ENCODE peak calls at places on chromosomes 5 and 9, in nine cellular contexts. One of them, this sample, is unnamed.

GRCh38 chr5:178548751-178549150 is 41.4 kb downstream of the COL23A1 start:
- DNase-seq in Peyer's patch: no peak
- DNase-seq in tibial nerve: no peak
- DNase-seq in heart left ventricle: no peak
- DNase-seq in IMR-90: no peak
- DNase-seq in upper lobe of right lung: no peak
- DNase-seq in body of pancreas: no peak
- DNase-seq in AG04450: no peak
- DNase-seq in OCI-LY7: no peak
- DNase-seq in this sample: no peak

GRCh38 chr5:178196986-178197385 is 7.3 kb upstream of the HNRNPAB start:
- DNase-seq in AG04450: no peak
- DNase-seq in heart left ventricle: no peak
- DNase-seq in OCI-LY7: no peak
- DNase-seq in tibial nerve: no peak
- DNase-seq in Peyer's patch: no peak
- DNase-seq in IMR-90: no peak
- DNase-seq in body of pancreas: no peak
- DNase-seq in upper lobe of right lung: no peak
- DNase-seq in this sample: no peak

GRCh38 chr5:142499591-142500384 is 175.0 kb upstream of the SPRY4 start:
- DNase-seq in upper lobe of right lung: no peak
- DNase-seq in OCI-LY7: no peak
- DNase-seq in IMR-90: no peak
- DNase-seq in AG04450: no peak
- DNase-seq in heart left ventricle: no peak
- DNase-seq in body of pancreas: no peak
- DNase-seq in tibial nerve: no peak
- DNase-seq in Peyer's patch: no peak
- DNase-seq in this sample: no peak

GRCh38 chr9:93661591-93661990 is 85.2 kb downstream of the PHF2 start:
- DNase-seq in IMR-90: no peak
- DNase-seq in heart left ventricle: no peak
- DNase-seq in Peyer's patch: no peak
- DNase-seq in AG04450: no peak
- DNase-seq in tibial nerve: no peak
- DNase-seq in OCI-LY7: no peak
- DNase-seq in upper lobe of right lung: no peak
- DNase-seq in body of pancreas: no peak
- DNase-seq in this sample: no peak

GRCh38 chr9:70553718-70554673 is 139.5 kb upstream of the KLF9 start:
- DNase-seq in upper lobe of right lung: peak; percentile 67
- DNase-seq in OCI-LY7: no peak
- DNase-seq in IMR-90: peak; percentile 30
- DNase-seq in body of pancreas: peak; percentile 21
- DNase-seq in tibial nerve: no peak
- DNase-seq in heart left ventricle: peak; percentile 39
- DNase-seq in Peyer's patch: no peak
- DNase-seq in AG04450: no peak
- DNase-seq in this sample: peak; percentile 80

GRCh38 chr9:132789706-132790105 is 88.4 kb downstream of the AK8 start:
- DNase-seq in upper lobe of right lung: no peak
- DNase-seq in body of pancreas: no peak
- DNase-seq in tibial nerve: no peak
- DNase-seq in heart left ventricle: no peak
- DNase-seq in Peyer's patch: no peak
- DNase-seq in OCI-LY7: no peak
- DNase-seq in AG04450: no peak
- DNase-seq in IMR-90: no peak
- DNase-seq in this sample: no peak

GRCh38 chr5:159031513-159031912 is 68.2 kb downstream of the EBF1 start:
- DNase-seq in IMR-90: peak; percentile 57
- DNase-seq in OCI-LY7: no peak
- DNase-seq in Peyer's patch: no peak
- DNase-seq in body of pancreas: no peak
- DNase-seq in AG04450: no peak
- DNase-seq in tibial nerve: no peak
- DNase-seq in heart left ventricle: no peak
- DNase-seq in upper lobe of right lung: no peak
- DNase-seq in this sample: peak; percentile 74

GRCh38 chr5:151700816-151701215 is 14.1 kb upstream of the SPARC start:
- DNase-seq in Peyer's patch: no peak
- DNase-seq in tibial nerve: no peak
- DNase-seq in heart left ventricle: no peak
- DNase-seq in IMR-90: no peak
- DNase-seq in AG04450: no peak
- DNase-seq in upper lobe of right lung: no peak
- DNase-seq in body of pancreas: no peak
- DNase-seq in OCI-LY7: peak; percentile 7
- DNase-seq in this sample: no peak

GRCh38 chr9:92098638-92099037 is 16.6 kb downstream of the SPTLC1 start:
- DNase-seq in OCI-LY7: no peak
- DNase-seq in IMR-90: no peak
- DNase-seq in heart left ventricle: no peak
- DNase-seq in tibial nerve: no peak
- DNase-seq in upper lobe of right lung: no peak
- DNase-seq in body of pancreas: no peak
- DNase-seq in AG04450: no peak
- DNase-seq in Peyer's patch: no peak
- DNase-seq in this sample: no peak

GRCh38 chr5:179168636-179169035 is 108.5 kb downstream of the ZNF354C start:
- DNase-seq in heart left ventricle: no peak
- DNase-seq in Peyer's patch: no peak
- DNase-seq in body of pancreas: peak; percentile 8
- DNase-seq in IMR-90: no peak
- DNase-seq in AG04450: no peak
- DNase-seq in tibial nerve: no peak
- DNase-seq in upper lobe of right lung: peak; percentile 43
- DNase-seq in OCI-LY7: no peak
- DNase-seq in this sample: no peak

DNA sequence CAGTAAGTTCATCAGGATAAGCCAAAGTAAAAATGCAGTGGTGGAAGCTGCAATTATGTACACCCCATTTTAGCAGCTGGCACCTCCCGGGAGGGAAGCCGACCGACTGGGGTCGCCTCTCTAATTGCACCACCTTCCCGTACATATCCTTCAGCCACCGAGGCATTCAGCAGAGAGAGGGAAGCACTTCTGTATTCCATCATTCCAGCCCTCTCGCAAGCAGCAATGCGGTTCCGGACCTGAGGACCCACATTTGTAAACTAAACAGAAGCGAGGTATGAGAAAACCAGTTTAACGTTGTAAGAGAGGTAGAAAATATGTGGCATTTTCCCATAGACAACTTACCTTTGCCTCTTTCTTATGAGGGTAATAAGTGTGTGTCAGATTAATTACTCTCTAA is 123.7 kb upstream of the RETREG1 start:
- DNase-seq in upper lobe of right lung: no peak
- DNase-seq in Peyer's patch: no peak
- DNase-seq in body of pancreas: no peak
- DNase-seq in AG04450: no peak
- DNase-seq in tibial nerve: no peak
- DNase-seq in IMR-90: no peak
- DNase-seq in OCI-LY7: no peak
- DNase-seq in heart left ventricle: no peak
- DNase-seq in this sample: no peak
- H3K4me3 ChIP-seq in upper lobe of right lung: no peak overlapping the region
- H3K4me3 ChIP-seq in Peyer's patch: no peak overlapping the region
- H3K4me3 ChIP-seq in body of pancreas: no peak overlapping the region
- H3K4me3 ChIP-seq in AG04450: no peak overlapping the region
- H3K4me3 ChIP-seq in tibial nerve: peak overlapping the region; percentile 28
- H3K4me3 ChIP-seq in IMR-90: no peak overlapping the region
- H3K4me3 ChIP-seq in OCI-LY7: no peak overlapping the region
- H3K4me3 ChIP-seq in heart left ventricle: peak overlapping the region; percentile 28
- H3K4me3 ChIP-seq in this sample: no peak overlapping the region

GRCh38 chr9:121169094-121169601 is 32.5 kb downstream of the RAB14 start:
- DNase-seq in OCI-LY7: peak; percentile 20
- DNase-seq in IMR-90: no peak
- DNase-seq in AG04450: no peak
- DNase-seq in body of pancreas: no peak
- DNase-seq in upper lobe of right lung: no peak
- DNase-seq in Peyer's patch: no peak
- DNase-seq in tibial nerve: peak; percentile 16
- DNase-seq in heart left ventricle: no peak
- DNase-seq in this sample: peak; percentile 41
- TF ChIP-seq CTCF in OCI-LY7: peak; percentile 69
- TF ChIP-seq CTCF in IMR-90: peak; percentile 32
- TF ChIP-seq CTCF in AG04450: peak; percentile 57
- TF ChIP-seq CTCF in body of pancreas: peak; percentile 20
- TF ChIP-seq CTCF in upper lobe of right lung: peak; percentile 56
- TF ChIP-seq CTCF in Peyer's patch: no peak
- TF ChIP-seq CTCF in tibial nerve: no peak
- TF ChIP-seq CTCF in heart left ventricle: peak; percentile 40
- TF ChIP-seq CTCF in this sample: peak; percentile 52

GRCh38 chr5:181099453-181100086 is 31.4 kb downstream of the OR2V1 start:
- DNase-seq in OCI-LY7: no peak
- DNase-seq in tibial nerve: no peak
- DNase-seq in body of pancreas: no peak
- DNase-seq in AG04450: no peak
- DNase-seq in Peyer's patch: no peak
- DNase-seq in heart left ventricle: no peak
- DNase-seq in upper lobe of right lung: no peak
- DNase-seq in IMR-90: no peak
- DNase-seq in this sample: no peak

GRCh38 chr5:181098642-181099452 is 32.1 kb downstream of the OR2V1 start:
- DNase-seq in heart left ventricle: no peak
- DNase-seq in IMR-90: no peak
- DNase-seq in Peyer's patch: no peak
- DNase-seq in tibial nerve: no peak
- DNase-seq in body of pancreas: no peak
- DNase-seq in AG04450: no peak
- DNase-seq in OCI-LY7: no peak
- DNase-seq in upper lobe of right lung: peak; percentile 38
- DNase-seq in this sample: no peak

GRCh38 chr5:181100121-181101015 is 30.6 kb downstream of the OR2V1 start:
- DNase-seq in body of pancreas: no peak
- DNase-seq in heart left ventricle: no peak
- DNase-seq in Peyer's patch: no peak
- DNase-seq in OCI-LY7: no peak
- DNase-seq in tibial nerve: no peak
- DNase-seq in AG04450: no peak
- DNase-seq in upper lobe of right lung: peak; percentile 59
- DNase-seq in IMR-90: no peak
- DNase-seq in this sample: no peak
- H3K4me3 ChIP-seq in body of pancreas: no peak overlapping the region
- H3K4me3 ChIP-seq in heart left ventricle: peak overlapping the region; percentile 29
- H3K4me3 ChIP-seq in Peyer's patch: no peak overlapping the region
- H3K4me3 ChIP-seq in OCI-LY7: no peak overlapping the region
- H3K4me3 ChIP-seq in tibial nerve: no peak overlapping the region
- H3K4me3 ChIP-seq in AG04450: peak overlapping the region; percentile 25
- H3K4me3 ChIP-seq in upper lobe of right lung: no peak overlapping the region
- H3K4me3 ChIP-seq in IMR-90: peak overlapping the region; percentile 36
- H3K4me3 ChIP-seq in this sample: no peak overlapping the region

GRCh38 chr9:136364369-136364748 is 815 bp upstream of the DNLZ start:
- DNase-seq in upper lobe of right lung: no peak
- DNase-seq in AG04450: no peak
- DNase-seq in IMR-90: no peak
- DNase-seq in OCI-LY7: no peak
- DNase-seq in tibial nerve: no peak
- DNase-seq in Peyer's patch: no peak
- DNase-seq in body of pancreas: no peak
- DNase-seq in heart left ventricle: no peak
- DNase-seq in this sample: no peak

GRCh38 chr9:136362450-136362784 is 1.1 kb downstream of the DNLZ start:
- DNase-seq in heart left ventricle: no peak
- DNase-seq in OCI-LY7: no peak
- DNase-seq in body of pancreas: no peak
- DNase-seq in tibial nerve: no peak
- DNase-seq in IMR-90: no peak
- DNase-seq in upper lobe of right lung: no peak
- DNase-seq in Peyer's patch: no peak
- DNase-seq in AG04450: no peak
- DNase-seq in this sample: no peak

GRCh38 chr9:136363606-136364368 is at the start of gene DNLZ:
- DNase-seq in OCI-LY7: peak; percentile 91
- DNase-seq in AG04450: peak; percentile 60
- DNase-seq in IMR-90: peak; percentile 76
- DNase-seq in tibial nerve: peak; percentile 75
- DNase-seq in upper lobe of right lung: peak; percentile 92
- DNase-seq in Peyer's patch: peak; percentile 82
- DNase-seq in heart left ventricle: peak; percentile 89
- DNase-seq in body of pancreas: peak; percentile 88
- DNase-seq in this sample: peak; percentile 89

GRCh38 chr9:136361757-136362449 is 1.6 kb downstream of the DNLZ start:
- DNase-seq in Peyer's patch: no peak
- DNase-seq in AG04450: no peak
- DNase-seq in body of pancreas: no peak
- DNase-seq in tibial nerve: peak; percentile 30
- DNase-seq in upper lobe of right lung: no peak
- DNase-seq in heart left ventricle: peak; percentile 63
- DNase-seq in IMR-90: peak; percentile 30
- DNase-seq in OCI-LY7: no peak
- DNase-seq in this sample: no peak

DNA sequence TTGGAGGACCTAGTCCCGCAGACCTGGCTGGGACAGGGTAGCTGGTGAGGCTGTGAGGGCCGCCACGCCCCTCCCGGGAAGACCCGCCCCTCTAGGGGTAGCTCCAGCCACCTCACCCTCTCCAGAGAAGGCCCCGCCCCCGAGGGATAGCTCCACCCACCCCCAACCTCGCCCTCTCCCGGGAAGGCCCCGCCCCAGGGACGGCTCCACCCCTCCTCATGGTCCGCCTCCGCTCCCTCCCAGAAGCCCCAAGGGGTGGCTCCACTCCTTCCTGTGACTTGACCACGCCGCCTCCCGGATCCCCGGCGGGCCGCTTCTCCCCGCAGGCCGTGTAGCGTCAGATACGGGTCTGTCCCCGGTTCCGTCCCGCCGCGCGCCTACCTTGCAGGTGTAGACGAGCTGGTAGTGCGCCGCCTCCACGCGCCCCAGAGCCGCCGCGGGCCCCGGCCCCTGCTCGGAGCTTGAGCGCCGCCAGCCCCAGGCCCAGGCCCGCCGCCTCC is 388 bp downstream of the DNLZ start:
- DNase-seq in OCI-LY7: peak; percentile 95
- DNase-seq in heart left ventricle: peak; percentile 97
- DNase-seq in upper lobe of right lung: peak; percentile 99
- DNase-seq in AG04450: peak; percentile 86
- DNase-seq in tibial nerve: peak; percentile 93
- DNase-seq in body of pancreas: peak; percentile 98
- DNase-seq in IMR-90: peak; percentile 91
- DNase-seq in Peyer's patch: peak; percentile 96
- DNase-seq in this sample: peak; percentile 97
- TF ChIP-seq CTCF in OCI-LY7: no peak
- TF ChIP-seq CTCF in heart left ventricle: no peak
- TF ChIP-seq CTCF in upper lobe of right lung: no peak
- TF ChIP-seq CTCF in AG04450: no peak
- TF ChIP-seq CTCF in tibial nerve: no peak
- TF ChIP-seq CTCF in body of pancreas: no peak
- TF ChIP-seq CTCF in IMR-90: no peak
- TF ChIP-seq CTCF in Peyer's patch: no peak
- TF ChIP-seq CTCF in this sample: no peak

GRCh38 chr9:74282526-74283253 is 214.4 kb upstream of the RORB start:
- DNase-seq in IMR-90: no peak
- DNase-seq in heart left ventricle: no peak
- DNase-seq in tibial nerve: no peak
- DNase-seq in Peyer's patch: no peak
- DNase-seq in OCI-LY7: no peak
- DNase-seq in upper lobe of right lung: no peak
- DNase-seq in AG04450: no peak
- DNase-seq in body of pancreas: no peak
- DNase-seq in this sample: no peak
- H3K4me3 ChIP-seq in IMR-90: no peak overlapping the region
- H3K4me3 ChIP-seq in heart left ventricle: no peak overlapping the region
- H3K4me3 ChIP-seq in tibial nerve: no peak overlapping the region
- H3K4me3 ChIP-seq in Peyer's patch: no peak overlapping the region
- H3K4me3 ChIP-seq in OCI-LY7: no peak overlapping the region
- H3K4me3 ChIP-seq in upper lobe of right lung: no peak overlapping the region
- H3K4me3 ChIP-seq in AG04450: no peak overlapping the region
- H3K4me3 ChIP-seq in body of pancreas: no peak overlapping the region
- H3K4me3 ChIP-seq in this sample: no peak overlapping the region

This sample was measured in cardiac fibroblast.